ENCODE peak calls at places on chromosomes 6 and 20, in four cellular contexts. One of them, this sample, is unnamed.

GRCh38 chr6:139327038-139327437 is 35.2 kb upstream of the TXLNB start:
- DNase-seq in HepG2: no peak
- DNase-seq in K562: no peak
- DNase-seq in GM12878: peak; percentile 56
- DNase-seq in this sample: no peak

GRCh38 chr20:63315982-63316491 is 23.1 kb downstream of the COL20A1 start:
- DNase-seq in HepG2: no peak
- DNase-seq in K562: no peak
- DNase-seq in GM12878: no peak
- DNase-seq in this sample: no peak

GRCh38 chr6:142088858-142089216 is 43.9 kb upstream of the GJE1 start:
- DNase-seq in HepG2: no peak
- DNase-seq in K562: no peak
- DNase-seq in GM12878: no peak
- DNase-seq in this sample: peak; percentile 84

GRCh38 chr20:63977392-63978276 is 1.8 kb downstream of the SAMD10 start:
- DNase-seq in HepG2: peak; percentile 87
- DNase-seq in K562: no peak
- DNase-seq in GM12878: no peak
- DNase-seq in this sample: no peak

GRCh38 chr6:42392871-42393270 is 58.9 kb downstream of the TRERF1 start:
- DNase-seq in HepG2: no peak
- DNase-seq in K562: no peak
- DNase-seq in GM12878: no peak
- DNase-seq in this sample: no peak

GRCh38 chr20:50930139-50931047 is 844 bp downstream of the ADNP start:
- DNase-seq in HepG2: no peak
- DNase-seq in K562: peak; percentile 22
- DNase-seq in GM12878: no peak
- DNase-seq in this sample: no peak

GRCh38 chr6:11685411-11686093 is 93.1 kb downstream of the ADTRP start:
- DNase-seq in HepG2: peak; percentile 9
- DNase-seq in K562: no peak
- DNase-seq in GM12878: no peak
- DNase-seq in this sample: no peak

GRCh38 chr6:4885534-4885933 is 109.3 kb downstream of the CDYL start:
- DNase-seq in HepG2: no peak
- DNase-seq in K562: no peak
- DNase-seq in GM12878: no peak
- DNase-seq in this sample: no peak

GRCh38 chr20:47272893-47273590 is 83.5 kb downstream of the ZMYND8 start:
- DNase-seq in HepG2: peak; percentile 78
- DNase-seq in K562: peak; percentile 54
- DNase-seq in GM12878: peak; percentile 46
- DNase-seq in this sample: peak; percentile 28

GRCh38 chr20:49230575-49231211 is 11.5 kb downstream of the DDX27 start:
- DNase-seq in HepG2: no peak
- DNase-seq in K562: no peak
- DNase-seq in GM12878: no peak
- DNase-seq in this sample: no peak

GRCh38 chr20:63457737-63458136 is 14.7 kb downstream of the KCNQ2 start:
- DNase-seq in HepG2: no peak
- DNase-seq in K562: no peak
- DNase-seq in GM12878: no peak
- DNase-seq in this sample: no peak

GRCh38 chr6:107822154-107823046 is 1.7 kb downstream of the SCML4 start:
- DNase-seq in HepG2: no peak
- DNase-seq in K562: no peak
- DNase-seq in GM12878: peak; percentile 21
- DNase-seq in this sample: no peak

GRCh38 chr20:4508773-4509172 is 212.9 kb upstream of the PRND start:
- DNase-seq in HepG2: no peak
- DNase-seq in K562: no peak
- DNase-seq in GM12878: no peak
- DNase-seq in this sample: no peak

GRCh38 chr6:83867527-83868161 is 8.2 kb downstream of the CYB5R4 start:
- DNase-seq in HepG2: no peak
- DNase-seq in K562: no peak
- DNase-seq in GM12878: no peak
- DNase-seq in this sample: peak; percentile 24

GRCh38 chr20:62644802-62645496 is 2.6 kb downstream of the SLCO4A1 start:
- DNase-seq in HepG2: no peak
- DNase-seq in K562: no peak
- DNase-seq in GM12878: no peak
- DNase-seq in this sample: no peak

GRCh38 chr6:79946242-79946641 is 1.1 kb downstream of the ELOVL4 start:
- DNase-seq in HepG2: peak; percentile 25
- DNase-seq in K562: no peak
- DNase-seq in GM12878: no peak
- DNase-seq in this sample: peak; percentile 28

GRCh38 chr6:346389-347030 is 45.0 kb upstream of the IRF4 start:
- DNase-seq in HepG2: no peak
- DNase-seq in K562: no peak
- DNase-seq in GM12878: no peak
- DNase-seq in this sample: no peak

GRCh38 chr6:127564761-127565160 is 12.2 kb upstream of the C6orf58 start:
- DNase-seq in HepG2: no peak
- DNase-seq in K562: no peak
- DNase-seq in GM12878: no peak
- DNase-seq in this sample: no peak

GRCh38 chr20:50848846-50849673 is 54.2 kb downstream of the BCAS4 start:
- DNase-seq in HepG2: no peak
- DNase-seq in K562: no peak
- DNase-seq in GM12878: no peak
- DNase-seq in this sample: no peak

GRCh38 chr20:62825994-62826645 is 9.3 kb downstream of the COL9A3 start:
- DNase-seq in HepG2: no peak
- DNase-seq in K562: no peak
- DNase-seq in GM12878: no peak
- DNase-seq in this sample: no peak

GRCh38 chr6:11389977-11390376 is 147.6 kb upstream of the TMEM170B start:
- DNase-seq in HepG2: no peak
- DNase-seq in K562: no peak
- DNase-seq in GM12878: no peak
- DNase-seq in this sample: no peak

GRCh38 chr20:38171301-38172010 is 6.4 kb upstream of the TGM2 start:
- DNase-seq in HepG2: peak; percentile 71
- DNase-seq in K562: no peak
- DNase-seq in GM12878: no peak
- DNase-seq in this sample: no peak

GRCh38 chr20:33423141-33423834 is 20.3 kb downstream of the SNTA1 start:
- DNase-seq in HepG2: no peak
- DNase-seq in K562: peak; percentile 80
- DNase-seq in GM12878: no peak
- DNase-seq in this sample: no peak

GRCh38 chr20:8399963-8400362 is 267.9 kb downstream of the PLCB1 start:
- DNase-seq in HepG2: no peak
- DNase-seq in K562: no peak
- DNase-seq in GM12878: peak; percentile 92
- DNase-seq in this sample: no peak

GRCh38 chr6:89347825-89348224 is 4.7 kb downstream of the UBE2J1 start:
- DNase-seq in HepG2: no peak
- DNase-seq in K562: no peak
- DNase-seq in GM12878: no peak
- DNase-seq in this sample: no peak

GRCh38 chr6:3209114-3210023 is 18.1 kb downstream of the TUBB2B start:
- DNase-seq in HepG2: peak; percentile 88
- DNase-seq in K562: peak; percentile 95
- DNase-seq in GM12878: peak; percentile 60
- DNase-seq in this sample: peak; percentile 79

GRCh38 chr20:44054118-44054517 is 132.9 kb downstream of the JPH2 start:
- DNase-seq in HepG2: no peak
- DNase-seq in K562: no peak
- DNase-seq in GM12878: no peak
- DNase-seq in this sample: no peak

GRCh38 chr6:120405947-120406346 is 928.3 kb downstream of the TBC1D32 start:
- DNase-seq in HepG2: no peak
- DNase-seq in K562: no peak
- DNase-seq in GM12878: no peak
- DNase-seq in this sample: peak; percentile 40

DNA sequence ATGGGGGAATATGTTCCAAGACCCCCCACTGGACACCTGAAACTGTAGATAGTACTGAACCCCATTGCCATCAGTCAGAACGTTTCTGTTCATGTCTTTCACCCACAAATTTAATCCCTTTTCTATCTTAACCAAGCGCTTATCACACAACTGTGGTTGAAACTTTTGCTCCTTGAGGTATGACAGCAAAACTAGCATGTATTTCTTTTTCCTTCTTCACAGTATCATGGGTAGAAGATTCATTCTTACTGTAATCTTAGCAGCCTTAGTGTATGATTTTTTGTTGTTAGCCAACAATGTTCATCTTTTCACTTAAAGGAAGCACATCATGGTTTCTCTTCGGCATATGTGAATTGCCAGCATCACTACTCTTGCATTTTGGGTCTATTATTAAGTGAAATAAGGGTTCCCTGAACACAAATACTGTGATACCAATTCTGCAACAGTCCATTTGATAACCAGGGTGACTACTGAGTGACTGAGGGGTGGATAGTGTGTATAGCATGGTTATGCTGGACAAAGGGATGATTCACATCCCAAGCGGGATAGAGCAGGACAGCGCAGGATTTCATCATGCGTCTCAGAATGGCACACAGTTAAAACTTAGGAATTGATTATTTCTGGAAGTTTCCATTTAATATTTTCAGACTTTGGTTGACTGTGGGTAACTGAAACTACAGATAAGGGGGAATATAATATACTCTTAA is 41.8 kb downstream of the KCNS1 start:
- DNase-seq in HepG2: no peak
- DNase-seq in K562: no peak
- DNase-seq in GM12878: no peak
- DNase-seq in this sample: no peak
- TF ChIP-seq NR2C2 in HepG2: no peak
- TF ChIP-seq NR2C2 in K562: no peak
- TF ChIP-seq NR2C2 in GM12878: no peak
- TF ChIP-seq NR2C2 in this sample: no peak

GRCh38 chr6:163419413-163420314 is 5.1 kb downstream of the QKI start:
- DNase-seq in HepG2: no peak
- DNase-seq in K562: no peak
- DNase-seq in GM12878: no peak
- DNase-seq in this sample: no peak
- TF ChIP-seq NR2C2 in HepG2: no peak
- TF ChIP-seq NR2C2 in K562: no peak
- TF ChIP-seq NR2C2 in GM12878: no peak
- TF ChIP-seq NR2C2 in this sample: no peak

DNA sequence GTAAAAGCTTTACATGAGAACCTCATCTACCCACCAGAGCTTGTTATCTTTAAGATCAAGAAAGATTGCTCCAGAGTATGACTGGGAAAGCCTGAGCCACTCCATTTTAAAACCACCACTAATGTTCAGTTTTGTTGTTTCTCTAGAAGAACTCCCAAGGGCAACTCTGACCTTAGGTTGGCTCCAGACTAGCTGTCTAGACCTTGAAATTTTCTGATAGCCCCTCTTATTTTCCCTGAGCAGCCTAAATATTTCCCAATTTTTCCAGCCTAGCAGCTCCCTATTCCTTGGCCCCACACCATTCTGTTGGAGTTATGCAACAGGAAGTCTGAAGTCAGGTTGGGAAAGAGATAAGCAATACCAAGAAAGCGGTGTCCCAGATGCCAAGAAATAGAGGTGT is 84.7 kb upstream of the TCF21 start:
- DNase-seq in HepG2: no peak
- DNase-seq in K562: no peak
- DNase-seq in GM12878: no peak
- DNase-seq in this sample: no peak
- TF ChIP-seq NR2C2 in HepG2: no peak
- TF ChIP-seq NR2C2 in K562: peak; percentile 42
- TF ChIP-seq NR2C2 in GM12878: no peak
- TF ChIP-seq NR2C2 in this sample: no peak

GRCh38 chr6:45003400-45003799 is 324.7 kb upstream of the RUNX2 start:
- DNase-seq in HepG2: peak; percentile 28
- DNase-seq in K562: no peak
- DNase-seq in GM12878: no peak
- DNase-seq in this sample: no peak

GRCh38 chr6:45002390-45002789 is 325.7 kb upstream of the RUNX2 start:
- DNase-seq in HepG2: no peak
- DNase-seq in K562: no peak
- DNase-seq in GM12878: no peak
- DNase-seq in this sample: no peak

GRCh38 chr6:45001663-45002062 is 326.5 kb upstream of the RUNX2 start:
- DNase-seq in HepG2: no peak
- DNase-seq in K562: no peak
- DNase-seq in GM12878: peak; percentile 52
- DNase-seq in this sample: no peak

GRCh38 chr6:44999066-44999465 is 329.1 kb upstream of the RUNX2 start:
- DNase-seq in HepG2: no peak
- DNase-seq in K562: no peak
- DNase-seq in GM12878: peak; percentile 20
- DNase-seq in this sample: no peak

DNA sequence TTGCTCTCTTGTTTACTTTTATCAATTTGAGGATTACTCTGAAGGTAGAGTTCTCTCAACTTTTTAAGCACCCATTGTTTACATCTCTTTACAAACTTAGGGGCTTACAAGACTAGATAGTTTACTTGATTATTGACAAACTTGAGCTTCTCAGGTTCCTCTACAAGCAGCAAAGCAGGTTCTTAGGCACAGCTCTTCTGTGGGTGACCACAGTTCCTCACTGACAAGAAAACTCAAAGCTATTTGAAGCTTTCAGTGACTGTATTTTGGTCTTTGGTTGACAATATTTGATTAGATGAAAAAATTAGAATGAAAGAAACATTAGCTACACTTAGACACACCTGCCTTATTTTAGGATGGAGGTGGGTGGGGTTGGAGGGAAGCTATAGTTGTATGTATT is 327.3 kb upstream of the RUNX2 start:
- DNase-seq in HepG2: no peak
- DNase-seq in K562: no peak
- DNase-seq in GM12878: no peak
- DNase-seq in this sample: no peak
- TF ChIP-seq NR2C2 in HepG2: no peak
- TF ChIP-seq NR2C2 in K562: no peak
- TF ChIP-seq NR2C2 in GM12878: no peak
- TF ChIP-seq NR2C2 in this sample: no peak

GRCh38 chr20:46199198-46199597 is 81.1 kb downstream of the CD40 start:
- DNase-seq in HepG2: no peak
- DNase-seq in K562: peak; percentile 80
- DNase-seq in GM12878: no peak
- DNase-seq in this sample: peak; percentile 86
- TF ChIP-seq NR2C2 in HepG2: no peak
- TF ChIP-seq NR2C2 in K562: no peak
- TF ChIP-seq NR2C2 in GM12878: no peak
- TF ChIP-seq NR2C2 in this sample: no peak

DNA sequence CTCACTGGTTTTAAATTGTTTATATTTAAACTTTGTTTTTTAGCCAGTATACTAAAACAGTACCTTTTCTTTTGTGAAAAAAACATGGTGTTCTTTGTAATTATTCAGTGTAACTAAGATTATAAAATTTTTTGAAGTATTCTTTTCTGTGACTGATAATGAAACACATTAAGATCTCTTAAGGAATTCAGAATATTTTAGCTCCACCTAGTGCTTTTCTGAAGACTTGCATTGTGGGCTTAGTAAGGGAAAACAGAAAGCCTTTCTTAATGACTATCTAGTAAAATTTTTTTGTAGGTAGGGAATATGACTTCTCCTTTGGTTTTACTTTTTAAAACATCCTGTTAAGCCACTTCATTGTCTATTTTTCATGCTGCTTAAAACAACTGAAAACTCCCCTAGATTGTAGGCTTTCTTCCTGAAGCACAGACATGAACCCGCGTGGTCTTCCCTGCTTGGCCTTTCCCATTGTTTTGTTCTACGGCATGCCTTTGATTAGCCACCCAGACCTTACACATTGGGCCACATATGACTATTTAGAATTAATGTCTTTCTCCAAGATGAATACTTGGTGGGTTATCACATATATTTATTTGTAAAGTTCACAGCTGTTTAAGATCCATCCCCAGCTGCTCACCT is 72.1 kb downstream of the AFDN start:
- DNase-seq in HepG2: peak; percentile 43
- DNase-seq in K562: no peak
- DNase-seq in GM12878: no peak
- DNase-seq in this sample: no peak
- TF ChIP-seq NR2C2 in HepG2: no peak
- TF ChIP-seq NR2C2 in K562: no peak
- TF ChIP-seq NR2C2 in GM12878: no peak
- TF ChIP-seq NR2C2 in this sample: no peak

This sample was measured in WTC11.